ENCODE peak calls at places on chromosomes 2 and 18, in four cellular contexts. One of them, this sample, is unnamed.

GRCh38 chr18:53426656-53427055 is 797.8 kb downstream of the MBD2 start:
- DNase-seq in H1: no peak
- DNase-seq in HCT116: no peak
- DNase-seq in K562: no peak
- DNase-seq in this sample: no peak

GRCh38 chr2:219490186-219490585 is 8.5 kb upstream of the GMPPA start:
- DNase-seq in H1: no peak
- DNase-seq in K562: peak
- DNase-seq in HCT116: no peak
- DNase-seq in this sample: no peak

GRCh38 chr2:26740890-26741302 is 23.2 kb upstream of the SLC35F6 start:
- DNase-seq in HCT116: no peak
- DNase-seq in K562: peak
- DNase-seq in H1: no peak
- DNase-seq in this sample: peak

GRCh38 chr2:151730242-151730975 is 3.9 kb downstream of the NEB start:
- DNase-seq in K562: no peak
- DNase-seq in H1: no peak
- DNase-seq in HCT116: no peak
- DNase-seq in this sample: no peak

GRCh38 chr2:174120346-174120745 is 128.0 kb downstream of the OLA1 start:
- DNase-seq in K562: no peak
- DNase-seq in H1: no peak
- DNase-seq in HCT116: peak
- DNase-seq in this sample: no peak

GRCh38 chr2:7951490-7951889 is 730.4 kb upstream of the ID2 start:
- DNase-seq in HCT116: no peak
- DNase-seq in H1: no peak
- DNase-seq in K562: no peak
- DNase-seq in this sample: no peak

GRCh38 chr18:54822872-54823845 is 5.1 kb upstream of the RAB27B start:
- DNase-seq in K562: no peak
- DNase-seq in H1: no peak
- DNase-seq in HCT116: peak
- DNase-seq in this sample: no peak

GRCh38 chr2:16186661-16187516 is 246.5 kb downstream of the MYCN start:
- DNase-seq in HCT116: no peak
- DNase-seq in K562: no peak
- DNase-seq in H1: no peak
- DNase-seq in this sample: no peak

GRCh38 chr18:58541137-58541788 is 87.6 kb downstream of the ALPK2 start:
- DNase-seq in HCT116: peak
- DNase-seq in H1: peak
- DNase-seq in K562: peak
- DNase-seq in this sample: peak

GRCh38 chr18:75854808-75855207 is 427.3 kb upstream of the SMIM21 start:
- DNase-seq in HCT116: no peak
- DNase-seq in H1: no peak
- DNase-seq in K562: no peak
- DNase-seq in this sample: no peak

GRCh38 chr2:20723543-20723942 is 56.6 kb downstream of the GDF7 start:
- DNase-seq in H1: no peak
- DNase-seq in K562: no peak
- DNase-seq in HCT116: no peak
- DNase-seq in this sample: no peak

GRCh38 chr2:127101756-127102463 is 5.0 kb downstream of the BIN1 start:
- DNase-seq in HCT116: no peak
- DNase-seq in H1: no peak
- DNase-seq in K562: no peak
- DNase-seq in this sample: no peak

GRCh38 chr2:121897335-121897970 is 142.0 kb downstream of the TSN start:
- DNase-seq in K562: peak
- DNase-seq in HCT116: peak
- DNase-seq in H1: no peak
- DNase-seq in this sample: peak

GRCh38 chr2:170679607-170680079 is 35.5 kb upstream of the SP5 start:
- DNase-seq in H1: no peak
- DNase-seq in HCT116: no peak
- DNase-seq in K562: no peak
- DNase-seq in this sample: peak

GRCh38 chr2:7436096-7436906 is 519.1 kb downstream of the RNF144A start:
- DNase-seq in HCT116: no peak
- DNase-seq in H1: no peak
- DNase-seq in K562: no peak
- DNase-seq in this sample: no peak

GRCh38 chr2:3759331-3759730 is 56.0 kb downstream of the DCDC2C start:
- DNase-seq in H1: no peak
- DNase-seq in HCT116: no peak
- DNase-seq in K562: no peak
- DNase-seq in this sample: no peak

DNA sequence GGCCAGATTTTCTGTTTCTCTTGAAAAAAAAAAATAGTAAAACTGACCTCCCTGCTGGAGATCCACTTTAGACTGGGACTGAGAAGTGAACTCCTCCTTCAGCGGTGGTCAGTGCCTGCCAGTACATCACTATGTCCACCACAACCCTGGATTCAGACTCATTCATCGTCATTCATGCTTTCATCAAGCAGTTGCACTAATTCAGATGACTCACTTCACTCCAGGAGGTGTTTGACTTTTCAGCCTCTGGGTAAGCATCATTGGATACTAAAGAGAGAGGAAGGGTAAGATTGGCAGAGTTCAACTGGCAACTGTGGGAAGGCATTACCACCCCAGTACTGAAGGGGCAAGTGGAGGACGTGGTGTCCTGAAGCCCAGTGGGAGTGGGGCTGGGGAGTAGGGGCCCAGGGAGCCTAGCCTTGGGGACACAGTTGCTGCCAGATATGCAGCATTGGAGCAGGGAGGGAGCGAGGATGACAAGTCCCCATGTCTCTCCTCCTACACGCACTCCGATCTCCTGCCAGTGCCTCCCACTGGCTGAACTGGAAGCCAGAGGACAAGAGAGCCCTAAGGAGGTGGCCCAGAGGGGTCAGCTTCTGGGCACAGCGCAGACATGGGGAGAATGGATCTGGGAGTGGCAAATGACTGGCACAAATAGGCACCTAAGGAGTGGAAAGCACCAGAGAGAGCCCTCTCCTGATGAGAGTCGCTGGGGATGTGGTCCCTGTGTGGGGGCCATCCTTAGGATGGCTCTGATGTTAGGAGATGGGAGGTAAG is 111.1 kb downstream of the TGFA start:
- DNase-seq in HCT116: no peak
- DNase-seq in H1: peak
- DNase-seq in K562: no peak
- DNase-seq in this sample: no peak
- TF ChIP-seq JUND in HCT116: no peak
- TF ChIP-seq JUND in H1: no peak
- TF ChIP-seq JUND in K562: no peak
- TF ChIP-seq JUND in this sample: no peak

GRCh38 chr2:146239392-146240135 is 1605.3 kb upstream of the ACVR2A start:
- DNase-seq in K562: no peak
- DNase-seq in HCT116: no peak
- DNase-seq in H1: no peak
- DNase-seq in this sample: no peak
- TF ChIP-seq JUND in K562: no peak
- TF ChIP-seq JUND in HCT116: no peak
- TF ChIP-seq JUND in H1: no peak
- TF ChIP-seq JUND in this sample: no peak

GRCh38 chr2:96506907-96507240 is 1.7 kb upstream of the NEURL3 start:
- DNase-seq in HCT116: no peak
- DNase-seq in K562: no peak
- DNase-seq in H1: no peak
- DNase-seq in this sample: no peak
- TF ChIP-seq JUND in HCT116: no peak
- TF ChIP-seq JUND in K562: no peak
- TF ChIP-seq JUND in H1: no peak
- TF ChIP-seq JUND in this sample: no peak

GRCh38 chr18:48053881-48054586 is 123.6 kb upstream of the SMAD2 start:
- DNase-seq in HCT116: no peak
- DNase-seq in H1: no peak
- DNase-seq in K562: peak
- DNase-seq in this sample: no peak
- TF ChIP-seq JUND in HCT116: no peak
- TF ChIP-seq JUND in H1: no peak
- TF ChIP-seq JUND in K562: no peak
- TF ChIP-seq JUND in this sample: no peak

GRCh38 chr2:197263077-197263476 is 47.5 kb downstream of the ANKRD44 start:
- DNase-seq in K562: no peak
- DNase-seq in HCT116: no peak
- DNase-seq in H1: no peak
- DNase-seq in this sample: no peak
- TF ChIP-seq JUND in K562: no peak
- TF ChIP-seq JUND in HCT116: no peak
- TF ChIP-seq JUND in H1: no peak
- TF ChIP-seq JUND in this sample: no peak

GRCh38 chr2:202023904-202024266 is 9.8 kb upstream of the FZD7 start:
- DNase-seq in HCT116: no peak
- DNase-seq in H1: peak
- DNase-seq in K562: no peak
- DNase-seq in this sample: no peak
- TF ChIP-seq JUND in HCT116: no peak
- TF ChIP-seq JUND in H1: no peak
- TF ChIP-seq JUND in K562: no peak
- TF ChIP-seq JUND in this sample: no peak

DNA sequence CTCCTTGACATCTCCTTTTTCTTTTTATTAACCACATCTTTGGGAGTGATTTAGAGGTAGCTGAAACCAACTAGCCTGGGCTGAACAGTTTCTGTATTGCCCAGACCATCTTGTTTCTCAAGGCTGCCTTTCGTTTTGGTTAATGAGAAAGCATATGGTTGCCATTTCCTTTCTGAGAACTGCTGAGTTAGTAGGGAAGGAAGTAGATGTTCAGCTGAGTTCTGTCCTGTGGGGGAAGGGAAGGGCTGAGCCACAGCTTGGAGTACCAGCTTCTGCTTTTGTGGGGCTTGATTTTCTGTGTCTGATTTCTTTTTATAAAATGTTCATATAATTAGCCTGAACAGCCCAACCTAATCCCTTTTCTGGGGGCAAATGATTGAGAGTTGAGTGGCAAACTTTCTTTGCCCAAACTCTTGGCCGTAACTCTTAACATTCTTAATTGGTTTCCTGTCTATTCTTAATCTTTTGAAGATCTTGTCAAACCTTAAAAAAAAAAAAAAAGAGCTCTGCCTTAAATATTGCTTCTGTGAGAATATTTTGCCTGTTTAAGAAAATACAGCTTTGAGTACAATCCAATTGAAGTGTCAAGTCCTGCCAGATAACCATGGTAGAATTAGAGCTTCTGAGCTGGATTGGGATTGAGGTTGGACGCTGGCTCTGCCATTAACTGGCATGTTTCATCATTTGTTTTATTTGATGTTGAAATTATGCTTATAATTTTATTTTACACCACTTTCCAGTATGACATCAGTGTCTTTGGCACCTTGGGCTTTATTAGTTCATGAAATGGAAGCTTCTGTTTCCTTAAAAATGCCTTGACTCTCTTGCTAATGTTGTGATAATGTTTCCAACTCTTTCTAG is 1.9 kb upstream of the NABP1 start:
- DNase-seq in HCT116: no peak
- DNase-seq in H1: no peak
- DNase-seq in K562: no peak
- DNase-seq in this sample: no peak
- TF ChIP-seq JUND in HCT116: no peak
- TF ChIP-seq JUND in H1: no peak
- TF ChIP-seq JUND in K562: no peak
- TF ChIP-seq JUND in this sample: no peak

GRCh38 chr2:124805060-124805459 is 780.0 kb downstream of the CNTNAP5 start:
- DNase-seq in HCT116: no peak
- DNase-seq in K562: no peak
- DNase-seq in H1: no peak
- DNase-seq in this sample: no peak
- TF ChIP-seq JUND in HCT116: no peak
- TF ChIP-seq JUND in K562: no peak
- TF ChIP-seq JUND in H1: no peak
- TF ChIP-seq JUND in this sample: no peak

DNA sequence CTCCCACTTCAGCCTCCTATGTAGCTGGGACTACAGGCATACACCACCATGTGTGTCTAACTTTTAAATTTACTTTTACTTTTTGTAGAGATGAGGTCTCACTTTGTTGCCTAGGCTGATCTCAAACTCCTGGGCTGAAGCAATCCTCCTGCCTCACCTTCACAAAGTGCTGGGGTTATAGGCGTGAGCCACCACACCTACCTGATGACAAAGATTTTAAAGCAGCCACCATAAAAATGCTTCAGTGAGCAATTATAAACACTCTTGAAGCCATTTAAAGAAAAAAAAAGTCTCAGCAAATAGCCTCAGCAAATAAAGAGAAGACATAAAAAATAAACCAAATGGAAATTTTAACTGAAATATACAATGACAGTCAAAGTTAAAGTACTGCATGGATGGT is 35.6 kb downstream of the MRPS5 start:
- DNase-seq in HCT116: no peak
- DNase-seq in H1: no peak
- DNase-seq in K562: no peak
- DNase-seq in this sample: no peak
- TF ChIP-seq JUND in HCT116: no peak
- TF ChIP-seq JUND in H1: no peak
- TF ChIP-seq JUND in K562: no peak
- TF ChIP-seq JUND in this sample: no peak